ENCODE peak calls at places on chromosomes 12 and 14, in four cellular contexts. Z is H1, O is HepG2, P is K562. V is an unnamed sample.
A peak's percentile ranks its signal among the peaks of the same experiment; 100 is the strongest.

GRCh38 chr14:93522221-93522620 is 91.5 kb downstream of the UNC79 start:
- DNase-seq in Z (no peak), O (no peak), P (no peak), V (no peak)

GRCh38 chr14:103361868-103362267 is 23.3 kb upstream of the MARK3 start:
- DNase-seq in Z (no peak), P (peak; percentile 33), O (peak; percentile 80), V (peak; percentile 63)

GRCh38 chr12:20527396-20528154 is 159.2 kb downstream of the PDE3A start:
- DNase-seq in Z (no peak), O (no peak), P (no peak), V (no peak)

GRCh38 chr12:105292705-105293104 is 37.8 kb upstream of the C12orf75 start:
- DNase-seq in Z (no peak), O (no peak), P (no peak), V (no peak)

GRCh38 chr14:31987691-31988090 is 89.4 kb upstream of the ARHGAP5 start:
- DNase-seq in O (no peak), Z (no peak), P (no peak), V (no peak)

GRCh38 chr12:1629338-1630080 is 478 bp downstream of the WNT5B start:
- DNase-seq in O (peak; percentile 32), P (no peak), Z (peak; percentile 72), V (no peak)

GRCh38 chr12:98401427-98401826 is 114.0 kb upstream of the TMPO start:
- DNase-seq in O (no peak), P (no peak), Z (no peak), V (no peak)

GRCh38 chr12:15592934-15593333 is 196.3 kb downstream of the EPS8 start:
- DNase-seq in O (peak; percentile 51), P (no peak), Z (no peak), V (no peak)

GRCh38 chr12:83121886-83122622 is 435.3 kb downstream of the TMTC2 start:
- DNase-seq in P (no peak), Z (no peak), O (no peak), V (no peak)

GRCh38 chr12:15899282-15899870 is 11.8 kb upstream of the DERA start:
- DNase-seq in P (peak; percentile 25), Z (no peak), O (peak; percentile 30), V (no peak)

GRCh38 chr12:30999011-30999410 is 72.5 kb downstream of the TSPAN11 start:
- DNase-seq in Z (no peak), P (no peak), O (no peak), V (no peak)

GRCh38 chr12:73421832-73422231 is 1115.8 kb upstream of the ATXN7L3B start:
- DNase-seq in P (no peak), O (no peak), Z (no peak), V (no peak)

GRCh38 chr14:25041898-25042297 is 8.0 kb downstream of the STXBP6 start:
- DNase-seq in O (no peak), P (no peak), Z (no peak), V (no peak)

GRCh38 chr12:127241056-127241830 is 1025.7 kb upstream of the TMEM132C start:
- DNase-seq in Z (no peak), O (no peak), P (no peak), V (no peak)

GRCh38 chr14:54730156-54730961 is 163.4 kb downstream of the SAMD4A start:
- DNase-seq in Z (no peak), O (no peak), P (peak; percentile 64), V (no peak)

GRCh38 chr12:119302334-119303132 is 32.0 kb upstream of the CCDC60 start:
- DNase-seq in P (no peak), O (no peak), Z (no peak), V (no peak)

GRCh38 chr14:96267916-96268315 is 11.9 kb downstream of the BDKRB1 start:
- DNase-seq in P (no peak), O (no peak), Z (no peak), V (no peak)

GRCh38 chr12:121789800-121790748 is 3.4 kb downstream of the RHOF start:
- DNase-seq in Z (no peak), P (no peak), O (no peak), V (no peak)

GRCh38 chr12:69332815-69333358 is 15.3 kb upstream of the LYZ start:
- DNase-seq in Z (no peak), O (peak; percentile 98), P (no peak), V (no peak)

GRCh38 chr14:60657609-60657983 is 8.3 kb upstream of the SIX1 start:
- DNase-seq in Z (no peak), O (no peak), P (no peak), V (no peak)

GRCh38 chr12:108914031-108914630 is 34.2 kb downstream of the DAO start:
- DNase-seq in P (no peak), O (no peak), Z (no peak), V (no peak)

GRCh38 chr14:57061009-57061711 is 207.5 kb downstream of the EXOC5 start:
- DNase-seq in Z (no peak), P (no peak), O (no peak), V (no peak)

GRCh38 chr14:64569108-64570045 is 19.6 kb downstream of the PPP1R36 start:
- DNase-seq in P (no peak), O (peak; percentile 10), Z (no peak), V (peak; percentile 62)

GRCh38 chr12:71085575-71085974 is 72.2 kb downstream of the TSPAN8 start:
- DNase-seq in Z (no peak), O (no peak), P (no peak), V (no peak)

GRCh38 chr12:54390176-54390667 is 5.7 kb upstream of the ZNF385A start:
- DNase-seq in P (peak; percentile 84), Z (peak; percentile 69), O (no peak), V (no peak)

GRCh38 chr14:59306775-59307174 is 118.3 kb downstream of the DAAM1 start:
- DNase-seq in Z (no peak), O (no peak), P (no peak), V (no peak)

GRCh38 chr12:90235642-90236041 is 527.0 kb upstream of the ATP2B1 start:
- DNase-seq in O (no peak), P (no peak), Z (no peak), V (no peak)

GRCh38 chr14:69288001-69288771 is 28.2 kb downstream of the GALNT16 start:
- DNase-seq in P (peak; percentile 23), O (peak; percentile 23), Z (peak; percentile 46), V (no peak)

GRCh38 chr14:23486116-23486515 is 16.6 kb downstream of the NGDN start:
- DNase-seq in Z (no peak), P (no peak), O (no peak), V (no peak)

GRCh38 chr14:99598774-99599173 is 5.2 kb downstream of the CCDC85C start:
- DNase-seq in P (no peak), O (peak; percentile 74), Z (no peak), V (no peak)

GRCh38 chr14:99596772-99597171 is 7.2 kb downstream of the CCDC85C start:
- DNase-seq in P (no peak), Z (no peak), O (no peak), V (no peak)

GRCh38 chr14:99596071-99596627 is 7.9 kb downstream of the CCDC85C start:
- DNase-seq in O (no peak), Z (no peak), P (no peak), V (no peak)

GRCh38 chr14:99599440-99599839 is 4.6 kb downstream of the CCDC85C start:
- DNase-seq in O (no peak), P (no peak), Z (no peak), V (no peak)

DNA sequence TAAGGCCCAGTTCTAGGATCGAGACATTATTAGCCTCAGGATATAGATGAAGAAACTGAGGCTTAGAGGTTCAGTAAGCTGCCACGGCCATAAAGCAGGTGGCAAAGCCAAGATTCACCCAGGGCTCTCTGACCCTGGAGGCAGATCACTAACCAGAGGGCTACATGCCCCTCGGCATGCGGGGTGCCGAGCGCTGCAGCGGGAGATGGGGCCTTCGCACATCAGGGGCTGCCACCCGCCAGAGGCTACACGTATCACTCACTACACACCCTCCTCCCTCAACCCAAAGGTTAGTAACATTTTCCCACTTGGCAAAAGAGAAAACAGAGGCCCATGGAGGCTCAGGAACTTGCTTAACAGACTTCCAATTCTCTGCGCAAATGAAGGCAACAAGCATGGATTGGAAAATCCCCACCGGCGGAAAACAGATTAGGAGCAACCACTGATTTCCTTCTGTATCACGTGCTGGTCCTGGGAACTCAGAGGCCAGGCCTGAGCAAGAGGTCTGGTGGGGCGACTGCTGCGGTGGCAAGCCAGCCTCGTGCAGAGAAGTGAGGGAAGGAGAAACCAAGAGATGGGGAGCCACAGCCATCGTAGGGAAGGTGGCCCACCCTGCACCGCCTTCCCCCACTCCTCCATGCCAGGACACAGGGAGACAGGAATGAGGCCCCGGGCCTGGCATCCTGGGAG is 6.0 kb downstream of the CCDC85C start:
- DNase-seq in Z (no peak), O (no peak), P (no peak), V (no peak)
- H3K27ac ChIP-seq in Z (no peak overlapping the region), O (peak overlapping the region; percentile 80), P (no peak overlapping the region), V (no peak overlapping the region)

GRCh38 chr12:92615703-92616102 is 87.1 kb upstream of the PLEKHG7 start:
- DNase-seq in P (no peak), Z (no peak), O (no peak), V (no peak)
- TF ChIP-seq SIN3A in P (no peak), Z (no peak), O (no peak), V (no peak)

DNA sequence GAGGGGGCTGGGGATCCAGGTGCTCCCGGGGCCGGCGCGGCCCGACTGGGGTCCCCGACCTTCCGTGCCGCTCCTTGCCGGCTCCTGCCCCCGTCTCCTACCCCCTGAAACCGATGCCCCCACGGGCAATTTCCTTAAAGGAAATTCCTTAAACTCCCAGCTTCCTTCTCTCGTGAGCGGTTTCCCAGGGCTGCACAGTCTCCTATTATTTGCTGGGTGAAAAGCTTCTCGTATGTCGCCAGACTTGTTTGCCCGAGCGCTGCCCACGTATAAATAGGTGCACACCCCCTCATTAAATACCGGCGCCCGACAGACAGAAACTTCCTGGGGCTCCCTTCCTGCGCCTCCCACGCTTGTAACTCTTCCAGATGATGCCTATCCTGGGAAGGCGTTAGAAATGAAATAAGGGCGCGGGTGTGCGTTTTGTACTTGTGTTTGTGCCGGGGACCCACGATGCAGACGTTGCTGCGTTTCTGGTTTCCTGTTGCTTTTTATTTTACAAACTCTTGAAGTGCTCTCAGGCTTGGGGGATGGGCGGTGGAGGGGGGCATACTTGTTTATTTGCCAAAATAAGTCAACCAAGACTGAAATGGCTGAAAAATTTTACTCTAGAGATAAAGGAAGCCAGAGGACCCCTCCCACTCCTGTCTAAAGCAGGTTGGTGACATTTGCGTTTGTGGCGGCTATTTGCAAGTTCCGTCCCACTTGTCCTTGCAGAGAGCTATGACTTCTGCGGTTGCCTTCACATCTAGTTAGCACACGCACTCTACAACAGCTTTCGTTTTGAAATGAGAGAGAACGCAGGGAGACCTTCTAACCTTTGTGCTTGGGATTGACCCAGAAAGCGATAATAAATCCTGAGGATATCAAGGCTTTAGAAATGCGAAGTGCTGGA is 1.0 kb downstream of the HIP1R start:
- DNase-seq in O (peak; percentile 66), P (peak; percentile 71), Z (peak; percentile 51), V (no peak)
- TF ChIP-seq FOSL1 in O (no peak), P (no peak), Z (no peak), V (no peak)

DNA sequence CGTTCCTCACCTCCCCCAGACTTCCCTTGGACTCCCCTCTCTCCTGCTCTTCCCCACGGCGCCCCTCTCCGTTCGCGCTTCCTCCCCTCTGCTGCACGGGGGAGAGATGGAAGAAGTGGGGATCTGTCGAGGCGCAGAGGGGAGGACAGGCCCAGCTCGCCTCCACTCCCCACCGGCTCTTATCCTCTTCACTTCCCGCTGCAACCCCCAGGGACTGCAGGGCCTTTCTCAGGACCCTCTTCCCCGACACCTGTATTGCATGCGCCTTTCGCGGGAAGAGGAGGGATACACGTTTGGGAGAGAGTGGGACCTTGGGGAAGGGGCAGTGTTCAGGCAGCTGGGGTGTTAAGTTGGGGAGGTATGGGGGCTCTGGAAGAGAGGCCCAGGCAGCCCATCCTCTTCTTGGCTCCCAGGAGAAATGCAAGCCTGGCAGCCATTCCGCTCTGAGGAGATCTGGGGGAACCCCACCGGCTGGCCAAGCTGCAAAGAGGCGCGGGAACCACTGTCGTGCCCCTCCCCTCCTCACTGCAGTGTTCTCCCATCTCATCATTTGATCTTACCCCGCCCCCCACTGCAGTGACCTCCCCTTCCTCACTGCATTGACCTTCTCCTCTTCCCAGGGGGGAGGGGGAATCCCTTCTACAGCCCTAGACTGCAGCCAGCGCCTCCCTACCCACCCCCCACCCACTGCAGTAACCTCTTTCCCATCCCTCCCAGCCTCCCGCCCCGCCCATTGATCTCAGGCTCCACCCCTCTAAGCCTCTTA is 826 bp downstream of the ENO2 start:
- DNase-seq in Z (peak; percentile 72), P (peak; percentile 84), O (no peak), V (no peak)
- H3K27ac ChIP-seq in Z (peak overlapping the region; percentile 26), P (no peak overlapping the region), O (peak overlapping the region; percentile 84), V (peak overlapping the region; percentile 53)